ENCODE peak calls at places on chromosomes 2 and 18, in six cellular contexts. F is retina; A is HAP-1; G is uterus; I is CD8-positive, alpha-beta memory T cell; E is EL. H is an unnamed sample.
A peak's percentile ranks its signal among the peaks of the same experiment; 100 is the strongest.

GRCh38 chr2:149028377-149028776 is 10.1 kb upstream of the LYPD6B start:
- DNase-seq in G (no peak), E (no peak), A (no peak), I (no peak), F (no peak), H (no peak)

GRCh38 chr2:189533274-189534035 is 47.1 kb downstream of the SLC40A1 start:
- DNase-seq in I (no peak), E (no peak), F (no peak), A (no peak), G (no peak), H (no peak)

GRCh38 chr2:65018141-65018582 is 29.0 kb downstream of the SLC1A4 start:
- DNase-seq in I (no peak), E (no peak), F (no peak), G (no peak), A (no peak), H (no peak)

GRCh38 chr18:39841133-39842041 is 2113.6 kb upstream of the PIK3C3 start:
- DNase-seq in G (no peak), I (no peak), F (peak; percentile 94), A (peak; percentile 84), E (peak; percentile 63), H (peak; percentile 92)

GRCh38 chr2:238890806-238891666 is 43.2 kb downstream of the TWIST2 start:
- DNase-seq in A (no peak), I (no peak), F (no peak), G (no peak), E (no peak), H (no peak)

GRCh38 chr18:75183524-75183923 is 25.4 kb downstream of the PTGR3 start:
- DNase-seq in I (no peak), A (no peak), F (no peak), E (peak; percentile 23), G (no peak), H (no peak)

GRCh38 chr2:10211822-10212438 is 89.4 kb downstream of the RRM2 start:
- DNase-seq in F (no peak), G (no peak), E (no peak), I (no peak), A (no peak), H (no peak)

GRCh38 chr18:23357992-23358594 is 95.0 kb upstream of the RIOK3 start:
- DNase-seq in F (no peak), G (peak; percentile 58), I (no peak), A (no peak), E (no peak), H (no peak)

GRCh38 chr18:31039426-31039825 is 3.1 kb downstream of the DSC3 start:
- DNase-seq in I (no peak), F (no peak), G (no peak), E (no peak), A (no peak), H (no peak)

GRCh38 chr18:59461171-59461570 is 102.1 kb upstream of the LMAN1 start:
- DNase-seq in I (no peak), F (no peak), E (peak; percentile 30), G (no peak), A (no peak), H (no peak)

H was measured in neural progenitor cell.